ENCODE peak calls at places on chromosomes 2 and 18, in ten cellular contexts. One of them, this sample, is unnamed.

GRCh38 chr2:11569636-11570035 is 35.8 kb downstream of the GREB1 start:
- DNase-seq in lower leg skin: no peak
- DNase-seq in thoracic aorta: no peak
- DNase-seq in GM04503: no peak
- DNase-seq in D341Med: no peak
- DNase-seq in activated gamma-delta T cell treated with anti-CD3 and anti-CD28 coated beads, Interleukin-2, amount 50 U/mL, for 16 hours: no peak
- DNase-seq in glutamatergic neuron: no peak
- DNase-seq in RPMI7951: no peak
- DNase-seq in mucosa of gallbladder: no peak
- DNase-seq in IMR-90: no peak
- DNase-seq in this sample: no peak

GRCh38 chr2:11370377-11371098 is 26.1 kb upstream of the ROCK2 start:
- DNase-seq in lower leg skin: no peak
- DNase-seq in thoracic aorta: no peak
- DNase-seq in GM04503: no peak
- DNase-seq in D341Med: no peak
- DNase-seq in activated gamma-delta T cell treated with anti-CD3 and anti-CD28 coated beads, Interleukin-2, amount 50 U/mL, for 16 hours: no peak
- DNase-seq in glutamatergic neuron: no peak
- DNase-seq in RPMI7951: peak
- DNase-seq in mucosa of gallbladder: peak
- DNase-seq in IMR-90: peak
- DNase-seq in this sample: peak

GRCh38 chr2:209642146-209642815 is 129.4 kb upstream of the UNC80 start:
- DNase-seq in lower leg skin: no peak
- DNase-seq in thoracic aorta: no peak
- DNase-seq in GM04503: no peak
- DNase-seq in D341Med: no peak
- DNase-seq in activated gamma-delta T cell treated with anti-CD3 and anti-CD28 coated beads, Interleukin-2, amount 50 U/mL, for 16 hours: no peak
- DNase-seq in glutamatergic neuron: no peak
- DNase-seq in RPMI7951: peak
- DNase-seq in mucosa of gallbladder: no peak
- DNase-seq in IMR-90: peak
- DNase-seq in this sample: peak

GRCh38 chr2:72386288-72386687 is 238.6 kb upstream of the CYP26B1 start:
- DNase-seq in lower leg skin: no peak
- DNase-seq in thoracic aorta: no peak
- DNase-seq in GM04503: no peak
- DNase-seq in D341Med: no peak
- DNase-seq in activated gamma-delta T cell treated with anti-CD3 and anti-CD28 coated beads, Interleukin-2, amount 50 U/mL, for 16 hours: no peak
- DNase-seq in glutamatergic neuron: no peak
- DNase-seq in RPMI7951: no peak
- DNase-seq in mucosa of gallbladder: no peak
- DNase-seq in IMR-90: no peak
- DNase-seq in this sample: no peak

GRCh38 chr2:216081487-216082387 is at the start of the genes PECR and TMEM169:
- DNase-seq in lower leg skin: peak
- DNase-seq in thoracic aorta: peak
- DNase-seq in GM04503: no peak
- DNase-seq in D341Med: peak
- DNase-seq in activated gamma-delta T cell treated with anti-CD3 and anti-CD28 coated beads, Interleukin-2, amount 50 U/mL, for 16 hours: peak
- DNase-seq in glutamatergic neuron: peak
- DNase-seq in RPMI7951: peak
- DNase-seq in mucosa of gallbladder: peak
- DNase-seq in IMR-90: peak
- DNase-seq in this sample: peak

GRCh38 chr2:147792966-147793617 is 51.7 kb upstream of the ACVR2A start:
- DNase-seq in lower leg skin: no peak
- DNase-seq in thoracic aorta: no peak
- DNase-seq in GM04503: no peak
- DNase-seq in D341Med: no peak
- DNase-seq in activated gamma-delta T cell treated with anti-CD3 and anti-CD28 coated beads, Interleukin-2, amount 50 U/mL, for 16 hours: no peak
- DNase-seq in glutamatergic neuron: no peak
- DNase-seq in RPMI7951: peak
- DNase-seq in mucosa of gallbladder: no peak
- DNase-seq in IMR-90: peak
- DNase-seq in this sample: peak

GRCh38 chr2:200788129-200788718 is 23.5 kb upstream of the BZW1 start:
- DNase-seq in lower leg skin: no peak
- DNase-seq in thoracic aorta: no peak
- DNase-seq in GM04503: no peak
- DNase-seq in D341Med: no peak
- DNase-seq in activated gamma-delta T cell treated with anti-CD3 and anti-CD28 coated beads, Interleukin-2, amount 50 U/mL, for 16 hours: no peak
- DNase-seq in glutamatergic neuron: no peak
- DNase-seq in RPMI7951: peak
- DNase-seq in mucosa of gallbladder: no peak
- DNase-seq in IMR-90: peak
- DNase-seq in this sample: peak

GRCh38 chr2:224843141-224843540 is 127.0 kb upstream of the CCDC195 start:
- DNase-seq in lower leg skin: no peak
- DNase-seq in thoracic aorta: no peak
- DNase-seq in GM04503: no peak
- DNase-seq in D341Med: no peak
- DNase-seq in activated gamma-delta T cell treated with anti-CD3 and anti-CD28 coated beads, Interleukin-2, amount 50 U/mL, for 16 hours: no peak
- DNase-seq in glutamatergic neuron: no peak
- DNase-seq in RPMI7951: peak
- DNase-seq in mucosa of gallbladder: no peak
- DNase-seq in IMR-90: peak
- DNase-seq in this sample: no peak

GRCh38 chr2:120109186-120110061 is 96.5 kb downstream of the EPB41L5 start:
- DNase-seq in lower leg skin: no peak
- DNase-seq in thoracic aorta: no peak
- DNase-seq in GM04503: peak
- DNase-seq in D341Med: peak
- DNase-seq in activated gamma-delta T cell treated with anti-CD3 and anti-CD28 coated beads, Interleukin-2, amount 50 U/mL, for 16 hours: no peak
- DNase-seq in glutamatergic neuron: no peak
- DNase-seq in RPMI7951: peak
- DNase-seq in mucosa of gallbladder: no peak
- DNase-seq in IMR-90: peak
- DNase-seq in this sample: peak

GRCh38 chr18:73646772-73647171 is 500.9 kb downstream of the FBXO15 start:
- DNase-seq in lower leg skin: no peak
- DNase-seq in thoracic aorta: no peak
- DNase-seq in GM04503: no peak
- DNase-seq in D341Med: no peak
- DNase-seq in activated gamma-delta T cell treated with anti-CD3 and anti-CD28 coated beads, Interleukin-2, amount 50 U/mL, for 16 hours: no peak
- DNase-seq in glutamatergic neuron: no peak
- DNase-seq in RPMI7951: peak
- DNase-seq in mucosa of gallbladder: no peak
- DNase-seq in IMR-90: peak
- DNase-seq in this sample: peak

GRCh38 chr2:232260075-232260474 is 118.5 kb upstream of the ALPP start:
- DNase-seq in lower leg skin: no peak
- DNase-seq in thoracic aorta: no peak
- DNase-seq in GM04503: peak
- DNase-seq in D341Med: no peak
- DNase-seq in activated gamma-delta T cell treated with anti-CD3 and anti-CD28 coated beads, Interleukin-2, amount 50 U/mL, for 16 hours: no peak
- DNase-seq in glutamatergic neuron: no peak
- DNase-seq in RPMI7951: peak
- DNase-seq in mucosa of gallbladder: no peak
- DNase-seq in IMR-90: peak
- DNase-seq in this sample: peak

GRCh38 chr2:63530880-63531279 is 57.4 kb downstream of the WDPCP start:
- DNase-seq in lower leg skin: no peak
- DNase-seq in thoracic aorta: no peak
- DNase-seq in GM04503: no peak
- DNase-seq in D341Med: no peak
- DNase-seq in activated gamma-delta T cell treated with anti-CD3 and anti-CD28 coated beads, Interleukin-2, amount 50 U/mL, for 16 hours: no peak
- DNase-seq in glutamatergic neuron: no peak
- DNase-seq in RPMI7951: no peak
- DNase-seq in mucosa of gallbladder: no peak
- DNase-seq in IMR-90: no peak
- DNase-seq in this sample: no peak

GRCh38 chr2:102253140-102253752 is 58.1 kb upstream of the IL1RL1 start:
- DNase-seq in lower leg skin: no peak
- DNase-seq in thoracic aorta: no peak
- DNase-seq in GM04503: no peak
- DNase-seq in D341Med: no peak
- DNase-seq in activated gamma-delta T cell treated with anti-CD3 and anti-CD28 coated beads, Interleukin-2, amount 50 U/mL, for 16 hours: no peak
- DNase-seq in glutamatergic neuron: no peak
- DNase-seq in RPMI7951: no peak
- DNase-seq in mucosa of gallbladder: no peak
- DNase-seq in IMR-90: no peak
- DNase-seq in this sample: no peak

GRCh38 chr18:48761582-48761981 is 189.2 kb downstream of the SMAD7 start:
- DNase-seq in lower leg skin: no peak
- DNase-seq in thoracic aorta: no peak
- DNase-seq in GM04503: no peak
- DNase-seq in D341Med: no peak
- DNase-seq in activated gamma-delta T cell treated with anti-CD3 and anti-CD28 coated beads, Interleukin-2, amount 50 U/mL, for 16 hours: no peak
- DNase-seq in glutamatergic neuron: no peak
- DNase-seq in RPMI7951: no peak
- DNase-seq in mucosa of gallbladder: no peak
- DNase-seq in IMR-90: no peak
- DNase-seq in this sample: no peak

GRCh38 chr2:102606353-102606752 is 13.0 kb upstream of the SLC9A2 start:
- DNase-seq in lower leg skin: no peak
- DNase-seq in thoracic aorta: no peak
- DNase-seq in GM04503: no peak
- DNase-seq in D341Med: no peak
- DNase-seq in activated gamma-delta T cell treated with anti-CD3 and anti-CD28 coated beads, Interleukin-2, amount 50 U/mL, for 16 hours: no peak
- DNase-seq in glutamatergic neuron: no peak
- DNase-seq in RPMI7951: peak
- DNase-seq in mucosa of gallbladder: no peak
- DNase-seq in IMR-90: no peak
- DNase-seq in this sample: peak

GRCh38 chr18:76275913-76276312 is 219.1 kb downstream of the ZNF516 start:
- DNase-seq in lower leg skin: peak
- DNase-seq in thoracic aorta: no peak
- DNase-seq in GM04503: no peak
- DNase-seq in D341Med: no peak
- DNase-seq in activated gamma-delta T cell treated with anti-CD3 and anti-CD28 coated beads, Interleukin-2, amount 50 U/mL, for 16 hours: no peak
- DNase-seq in glutamatergic neuron: no peak
- DNase-seq in RPMI7951: no peak
- DNase-seq in mucosa of gallbladder: no peak
- DNase-seq in IMR-90: no peak
- DNase-seq in this sample: no peak

GRCh38 chr18:24014986-24015896 is 687 bp downstream of the TTC39C start:
- DNase-seq in lower leg skin: peak
- DNase-seq in thoracic aorta: no peak
- DNase-seq in GM04503: peak
- DNase-seq in D341Med: peak
- DNase-seq in activated gamma-delta T cell treated with anti-CD3 and anti-CD28 coated beads, Interleukin-2, amount 50 U/mL, for 16 hours: peak
- DNase-seq in glutamatergic neuron: peak
- DNase-seq in RPMI7951: peak
- DNase-seq in mucosa of gallbladder: peak
- DNase-seq in IMR-90: peak
- DNase-seq in this sample: peak

GRCh38 chr2:69798909-69799526 is 30.4 kb upstream of the GMCL1 start:
- DNase-seq in lower leg skin: no peak
- DNase-seq in thoracic aorta: no peak
- DNase-seq in GM04503: no peak
- DNase-seq in D341Med: no peak
- DNase-seq in activated gamma-delta T cell treated with anti-CD3 and anti-CD28 coated beads, Interleukin-2, amount 50 U/mL, for 16 hours: no peak
- DNase-seq in glutamatergic neuron: no peak
- DNase-seq in RPMI7951: peak
- DNase-seq in mucosa of gallbladder: peak
- DNase-seq in IMR-90: peak
- DNase-seq in this sample: peak

GRCh38 chr2:236112466-236112865 is 55.7 kb downstream of the GBX2 start:
- DNase-seq in lower leg skin: no peak
- DNase-seq in thoracic aorta: no peak
- DNase-seq in GM04503: no peak
- DNase-seq in D341Med: no peak
- DNase-seq in activated gamma-delta T cell treated with anti-CD3 and anti-CD28 coated beads, Interleukin-2, amount 50 U/mL, for 16 hours: no peak
- DNase-seq in glutamatergic neuron: no peak
- DNase-seq in RPMI7951: no peak
- DNase-seq in mucosa of gallbladder: no peak
- DNase-seq in IMR-90: no peak
- DNase-seq in this sample: no peak

GRCh38 chr2:28429636-28430376 is 37.1 kb downstream of the FOSL2 start:
- DNase-seq in lower leg skin: no peak
- DNase-seq in thoracic aorta: no peak
- DNase-seq in GM04503: no peak
- DNase-seq in D341Med: no peak
- DNase-seq in activated gamma-delta T cell treated with anti-CD3 and anti-CD28 coated beads, Interleukin-2, amount 50 U/mL, for 16 hours: no peak
- DNase-seq in glutamatergic neuron: no peak
- DNase-seq in RPMI7951: no peak
- DNase-seq in mucosa of gallbladder: no peak
- DNase-seq in IMR-90: no peak
- DNase-seq in this sample: no peak

GRCh38 chr18:76407681-76408080 is 87.4 kb downstream of the ZNF516 start:
- DNase-seq in lower leg skin: peak
- DNase-seq in thoracic aorta: no peak
- DNase-seq in GM04503: no peak
- DNase-seq in D341Med: no peak
- DNase-seq in activated gamma-delta T cell treated with anti-CD3 and anti-CD28 coated beads, Interleukin-2, amount 50 U/mL, for 16 hours: no peak
- DNase-seq in glutamatergic neuron: no peak
- DNase-seq in RPMI7951: no peak
- DNase-seq in mucosa of gallbladder: no peak
- DNase-seq in IMR-90: no peak
- DNase-seq in this sample: no peak

GRCh38 chr2:86000131-86000937 is 105.4 kb downstream of the POLR1A start:
- DNase-seq in lower leg skin: no peak
- DNase-seq in thoracic aorta: no peak
- DNase-seq in GM04503: no peak
- DNase-seq in D341Med: no peak
- DNase-seq in activated gamma-delta T cell treated with anti-CD3 and anti-CD28 coated beads, Interleukin-2, amount 50 U/mL, for 16 hours: no peak
- DNase-seq in glutamatergic neuron: no peak
- DNase-seq in RPMI7951: no peak
- DNase-seq in mucosa of gallbladder: no peak
- DNase-seq in IMR-90: no peak
- DNase-seq in this sample: no peak

GRCh38 chr2:26585966-26586365 is 55.2 kb downstream of the CIB4 start:
- DNase-seq in lower leg skin: peak
- DNase-seq in thoracic aorta: no peak
- DNase-seq in GM04503: no peak
- DNase-seq in D341Med: no peak
- DNase-seq in activated gamma-delta T cell treated with anti-CD3 and anti-CD28 coated beads, Interleukin-2, amount 50 U/mL, for 16 hours: no peak
- DNase-seq in glutamatergic neuron: peak
- DNase-seq in RPMI7951: no peak
- DNase-seq in mucosa of gallbladder: no peak
- DNase-seq in IMR-90: no peak
- DNase-seq in this sample: no peak

GRCh38 chr18:50422286-50422898 is 47.5 kb downstream of the SKA1 start:
- DNase-seq in lower leg skin: no peak
- DNase-seq in thoracic aorta: no peak
- DNase-seq in GM04503: no peak
- DNase-seq in D341Med: no peak
- DNase-seq in activated gamma-delta T cell treated with anti-CD3 and anti-CD28 coated beads, Interleukin-2, amount 50 U/mL, for 16 hours: no peak
- DNase-seq in glutamatergic neuron: no peak
- DNase-seq in RPMI7951: no peak
- DNase-seq in mucosa of gallbladder: no peak
- DNase-seq in IMR-90: no peak
- DNase-seq in this sample: no peak

GRCh38 chr2:29430382-29431112 is 315.3 kb downstream of the CLIP4 start:
- DNase-seq in lower leg skin: no peak
- DNase-seq in thoracic aorta: no peak
- DNase-seq in GM04503: no peak
- DNase-seq in D341Med: no peak
- DNase-seq in activated gamma-delta T cell treated with anti-CD3 and anti-CD28 coated beads, Interleukin-2, amount 50 U/mL, for 16 hours: no peak
- DNase-seq in glutamatergic neuron: no peak
- DNase-seq in RPMI7951: peak
- DNase-seq in mucosa of gallbladder: no peak
- DNase-seq in IMR-90: no peak
- DNase-seq in this sample: no peak

GRCh38 chr18:79478484-79479113 is 82.9 kb downstream of the NFATC1 start:
- DNase-seq in lower leg skin: peak
- DNase-seq in thoracic aorta: no peak
- DNase-seq in GM04503: no peak
- DNase-seq in D341Med: no peak
- DNase-seq in activated gamma-delta T cell treated with anti-CD3 and anti-CD28 coated beads, Interleukin-2, amount 50 U/mL, for 16 hours: no peak
- DNase-seq in glutamatergic neuron: peak
- DNase-seq in RPMI7951: no peak
- DNase-seq in mucosa of gallbladder: no peak
- DNase-seq in IMR-90: no peak
- DNase-seq in this sample: no peak

GRCh38 chr2:3778841-3779505 is 75.6 kb downstream of the DCDC2C start:
- DNase-seq in lower leg skin: peak
- DNase-seq in thoracic aorta: no peak
- DNase-seq in GM04503: no peak
- DNase-seq in D341Med: no peak
- DNase-seq in activated gamma-delta T cell treated with anti-CD3 and anti-CD28 coated beads, Interleukin-2, amount 50 U/mL, for 16 hours: no peak
- DNase-seq in glutamatergic neuron: no peak
- DNase-seq in RPMI7951: no peak
- DNase-seq in mucosa of gallbladder: no peak
- DNase-seq in IMR-90: no peak
- DNase-seq in this sample: no peak

GRCh38 chr2:196801986-196802385 is 2.5 kb upstream of the GTF3C3 start:
- DNase-seq in lower leg skin: no peak
- DNase-seq in thoracic aorta: no peak
- DNase-seq in GM04503: no peak
- DNase-seq in D341Med: no peak
- DNase-seq in activated gamma-delta T cell treated with anti-CD3 and anti-CD28 coated beads, Interleukin-2, amount 50 U/mL, for 16 hours: no peak
- DNase-seq in glutamatergic neuron: no peak
- DNase-seq in RPMI7951: no peak
- DNase-seq in mucosa of gallbladder: no peak
- DNase-seq in IMR-90: no peak
- DNase-seq in this sample: no peak

This sample was measured in HFFc6.